ENCODE peak calls at places on chromosomes 2 and 18, in five cellular contexts. E is fibroblast of pulmonary artery, R is MCF 10A, Q is endothelial cell, T is foreskin fibroblast. J is an unnamed sample.

GRCh38 chr2:215754546-215754945 is 258.8 kb downstream of the MREG start:
- DNase-seq in E (no peak), Q (no peak), R (no peak), T (no peak), J (no peak)

GRCh38 chr2:8457092-8457481 is 224.8 kb upstream of the ID2 start:
- DNase-seq in E (no peak), R (no peak), Q (no peak), T (no peak), J (peak; percentile 51)

GRCh38 chr2:234950730-234951385 is 959 bp upstream of the SH3BP4 start:
- DNase-seq in E (peak; percentile 50), T (peak; percentile 75), R (no peak), Q (no peak), J (no peak)

GRCh38 chr2:77513191-77513590 is 9.0 kb downstream of the LRRTM4 start:
- DNase-seq in Q (no peak), E (no peak), R (peak; percentile 30), T (no peak), J (no peak)

GRCh38 chr18:80171190-80171872 is 62.3 kb downstream of the ADNP2 start:
- DNase-seq in Q (peak; percentile 71), T (peak; percentile 61), R (peak; percentile 54), E (peak; percentile 50), J (peak; percentile 79)

GRCh38 chr18:23228102-23229051 is 93.1 kb downstream of the CABLES1 start:
- DNase-seq in Q (no peak), E (peak; percentile 48), R (no peak), T (peak; percentile 35), J (peak; percentile 60)

GRCh38 chr2:46012618-46013240 is 284.5 kb upstream of the EPAS1 start:
- DNase-seq in R (no peak), T (no peak), Q (no peak), E (no peak), J (no peak)

GRCh38 chr2:102806250-102806837 is 44.5 kb downstream of the TMEM182 start:
- DNase-seq in R (peak; percentile 76), Q (peak; percentile 83), T (peak; percentile 79), E (peak; percentile 79), J (peak; percentile 66)

GRCh38 chr2:69993708-69994107 is 32.3 kb upstream of the ASPRV1 start:
- DNase-seq in Q (no peak), T (no peak), E (no peak), R (no peak), J (no peak)

DNA sequence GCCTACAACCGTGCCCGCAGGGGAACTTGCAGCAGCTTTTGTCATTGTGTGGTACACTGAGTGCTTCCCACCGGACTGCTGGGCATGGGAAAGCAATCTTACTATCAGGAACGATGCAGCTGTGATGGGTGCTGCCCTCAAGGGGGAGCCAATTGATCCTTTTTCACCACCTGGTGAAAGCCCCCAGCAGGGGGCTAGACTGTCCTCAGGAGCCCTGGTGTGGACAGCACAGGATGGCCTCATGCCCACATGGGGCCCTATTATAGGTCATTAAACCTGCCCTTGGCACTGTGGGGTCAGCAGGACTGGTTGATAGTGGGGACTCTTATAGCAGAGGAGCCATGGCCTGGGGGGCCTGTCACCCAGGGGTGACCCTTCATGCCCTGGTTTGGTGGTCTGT is 172.2 kb downstream of the GLI2 start:
- DNase-seq in Q (no peak), T (no peak), E (no peak), R (no peak), J (no peak)
- TF ChIP-seq CTCF in Q (no peak), T (no peak), E (no peak), R (peak; percentile 11), J (no peak)

DNA sequence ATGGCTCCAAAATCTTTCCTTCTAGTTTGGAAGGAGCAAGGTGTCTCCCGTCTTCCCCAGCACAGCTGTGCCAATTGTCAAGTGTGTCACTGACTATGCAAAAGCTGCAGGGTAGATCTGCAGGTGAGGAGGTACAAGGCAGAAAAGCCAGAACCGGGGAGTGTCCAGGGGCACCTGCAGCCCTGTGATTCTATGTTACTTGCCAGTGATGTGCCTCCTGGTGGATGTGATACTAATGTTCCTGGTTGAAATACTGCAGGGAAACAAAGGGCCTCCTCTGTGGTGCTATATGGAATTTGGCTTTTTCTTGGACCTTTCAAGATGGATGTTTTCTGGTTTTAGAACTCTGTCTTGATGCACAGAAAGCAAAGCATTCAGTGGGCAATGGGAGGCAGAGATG is 80.3 kb downstream of the ST6GAL2 start:
- DNase-seq in T (no peak), R (no peak), E (no peak), Q (no peak), J (no peak)
- TF ChIP-seq CTCF in T (no peak), R (no peak), E (no peak), Q (no peak), J (no peak)

GRCh38 chr2:10139536-10139935 is 17.0 kb downstream of the RRM2 start:
- DNase-seq in T (no peak), E (no peak), Q (no peak), R (no peak), J (no peak)

GRCh38 chr2:10140841-10141610 is 18.5 kb downstream of the RRM2 start:
- DNase-seq in R (no peak), Q (no peak), T (no peak), E (no peak), J (no peak)

GRCh38 chr2:10141736-10142639 is 19.4 kb downstream of the RRM2 start:
- DNase-seq in E (no peak), T (peak; percentile 35), R (peak; percentile 28), Q (peak; percentile 42), J (peak; percentile 45)

GRCh38 chr2:10144771-10145518 is 22.4 kb downstream of the RRM2 start:
- DNase-seq in E (no peak), T (peak; percentile 23), Q (no peak), R (no peak), J (no peak)

DNA sequence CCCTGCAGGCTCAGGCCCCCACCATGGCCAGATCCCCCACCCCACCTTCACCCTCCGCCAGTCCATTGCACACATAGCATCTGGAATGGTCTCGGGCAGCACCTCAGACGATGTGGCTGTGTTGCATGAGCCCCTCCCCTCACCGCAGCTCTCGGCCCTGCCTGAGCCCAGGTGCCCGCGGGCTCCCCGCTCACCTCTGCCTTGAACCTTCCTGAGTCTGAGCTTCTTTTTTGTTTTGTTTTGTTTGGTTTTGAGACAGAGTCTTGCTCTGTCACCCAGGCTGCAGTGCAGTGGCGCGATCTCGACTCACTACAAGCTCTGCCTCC is 20.1 kb downstream of the RRM2 start:
- DNase-seq in Q (no peak), T (no peak), R (no peak), E (no peak), J (no peak)
- TF ChIP-seq CTCF in Q (peak; percentile 4), T (no peak), R (no peak), E (no peak), J (no peak)

DNA sequence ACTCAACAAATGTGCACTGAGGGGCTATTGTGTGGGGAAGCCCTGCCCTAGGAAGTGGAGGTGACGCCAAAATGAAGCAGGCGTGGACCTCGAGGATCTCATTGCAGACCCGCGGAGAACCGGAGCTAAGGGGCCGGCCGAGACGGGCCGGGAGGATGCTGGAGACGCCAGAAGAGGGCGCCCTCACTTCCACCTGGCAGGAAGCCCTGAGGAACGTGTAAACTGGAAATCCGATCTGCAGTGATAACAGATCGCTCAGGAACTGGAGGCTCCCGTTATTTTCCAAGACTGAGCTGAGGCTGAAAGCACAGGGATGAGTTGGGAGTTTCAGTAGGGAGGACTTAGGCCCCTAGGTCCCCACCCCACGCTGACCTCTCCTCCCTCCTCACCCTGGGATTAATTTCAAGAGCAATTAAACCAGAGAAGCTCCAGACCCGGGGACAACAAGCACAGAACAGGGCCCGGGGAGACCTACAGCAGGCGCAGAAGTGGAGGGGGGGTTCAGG is 7.6 kb upstream of the COL6A3 start:
- DNase-seq in E (peak; percentile 84), Q (peak; percentile 84), T (peak; percentile 95), R (peak; percentile 84), J (peak; percentile 65)
- TF ChIP-seq CTCF in E (peak; percentile 85), Q (peak; percentile 56), T (peak; percentile 91), R (peak; percentile 76), J (peak; percentile 49)

GRCh38 chr18:55385770-55386169 is 202.2 kb downstream of the TCF4 start:
- DNase-seq in R (no peak), E (no peak), T (no peak), Q (no peak), J (no peak)

GRCh38 chr18:55384115-55384514 is 203.9 kb downstream of the TCF4 start:
- DNase-seq in T (no peak), E (no peak), R (no peak), Q (no peak), J (no peak)

GRCh38 chr18:55386545-55386944 is 201.4 kb downstream of the TCF4 start:
- DNase-seq in Q (no peak), T (no peak), R (no peak), E (no peak), J (no peak)

GRCh38 chr18:55382277-55382805 is 205.7 kb downstream of the TCF4 start:
- DNase-seq in E (no peak), R (no peak), Q (no peak), T (no peak), J (no peak)

GRCh38 chr18:55384551-55385275 is 203.3 kb downstream of the TCF4 start:
- DNase-seq in E (peak; percentile 73), T (peak; percentile 74), R (peak; percentile 62), Q (peak; percentile 64), J (peak; percentile 44)
- TF ChIP-seq CTCF in E (peak; percentile 84), T (peak; percentile 69), R (peak; percentile 45), Q (peak; percentile 86), J (peak; percentile 24)

GRCh38 chr2:33707312-33707711 is 108.2 kb upstream of the FAM98A start:
- DNase-seq in T (no peak), E (no peak), Q (no peak), R (no peak), J (no peak)
- TF ChIP-seq CTCF in T (no peak), E (no peak), Q (no peak), R (no peak), J (no peak)

GRCh38 chr2:229586746-229587705 is 127.3 kb downstream of the DNER start:
- DNase-seq in R (peak; percentile 94), T (peak; percentile 92), E (peak; percentile 87), Q (peak; percentile 86), J (peak; percentile 60)
- TF ChIP-seq CTCF in R (peak; percentile 91), T (peak; percentile 92), E (peak; percentile 94), Q (peak; percentile 88), J (peak; percentile 53)